ENCODE peak calls at places on chromosomes 4 and X, in ten cellular contexts. I, Q, N, J, Y, A, B, C, R and F are unnamed samples.

GRCh38 chr4:89551191-89551590 is 243.6 kb upstream of the GPRIN3 start:
- DNase-seq in I (no peak), Q (no peak), N (no peak), J (no peak), Y (no peak), A (no peak), B (no peak), C (no peak), R (no peak), F (no peak)

GRCh38 chr4:113587640-113588275 is 173.8 kb downstream of the CAMK2D start:
- DNase-seq in I (no peak), Q (no peak), N (no peak), J (no peak), Y (no peak), A (no peak), B (no peak), C (no peak), R (no peak), F (no peak)

GRCh38 chr4:111510535-111510934 is 634.7 kb upstream of the FAM241A start:
- DNase-seq in I (peak; percentile 74), Q (no peak), N (no peak), J (no peak), Y (no peak), A (no peak), B (peak; percentile 77), C (no peak), R (no peak), F (no peak)

GRCh38 chrX:47143894-47144625 is 442 bp downstream of the NDUFB11 start:
- DNase-seq in I (peak; percentile 16), Q (peak; percentile 61), N (peak; percentile 46), J (peak; percentile 4), Y (no peak), A (peak; percentile 57), B (no peak), C (no peak), R (no peak), F (peak; percentile 49)

GRCh38 chr4:89242864-89243740 is 64.5 kb downstream of the GPRIN3 start:
- DNase-seq in I (no peak), Q (no peak), N (no peak), J (no peak), Y (no peak), A (no peak), B (no peak), C (no peak), R (no peak), F (no peak)

GRCh38 chr4:3792813-3793212 is 26.6 kb downstream of the ADRA2C start:
- DNase-seq in I (no peak), Q (peak; percentile 13), N (no peak), J (no peak), Y (no peak), A (no peak), B (no peak), C (no peak), R (no peak), F (no peak)

GRCh38 chr4:166527500-166527899 is 654.5 kb downstream of the TLL1 start:
- DNase-seq in I (no peak), Q (no peak), N (no peak), J (no peak), Y (no peak), A (no peak), B (peak; percentile 39), C (no peak), R (no peak), F (no peak)

GRCh38 chrX:24081661-24082154 is 27.0 kb downstream of the EIF2S3 start:
- DNase-seq in I (peak; percentile 63), Q (no peak), N (peak; percentile 53), J (no peak), Y (no peak), A (no peak), B (peak; percentile 72), C (no peak), R (peak; percentile 49), F (no peak)

GRCh38 chr4:56821394-56822263 is at the start of gene SPINK2:
- DNase-seq in I (no peak), Q (peak; percentile 61), N (peak; percentile 81), J (no peak), Y (no peak), A (peak; percentile 46), B (peak; percentile 67), C (no peak), R (no peak), F (no peak)

GRCh38 chrX:40010550-40011364 is 87.0 kb downstream of the BCOR start:
- DNase-seq in I (no peak), Q (no peak), N (no peak), J (no peak), Y (no peak), A (no peak), B (no peak), C (no peak), R (no peak), F (no peak)

GRCh38 chrX:16807548-16807947 is 21.3 kb downstream of the TXLNG start:
- DNase-seq in I (peak; percentile 38), Q (no peak), N (no peak), J (no peak), Y (no peak), A (no peak), B (no peak), C (no peak), R (no peak), F (no peak)

GRCh38 chrX:74461384-74461783 is 40.1 kb downstream of the SLC16A2 start:
- DNase-seq in I (no peak), Q (no peak), N (no peak), J (no peak), Y (no peak), A (no peak), B (no peak), C (no peak), R (no peak), F (no peak)

GRCh38 chr4:75101906-75102888 is 169.3 kb downstream of the PARM1 start:
- DNase-seq in I (no peak), Q (no peak), N (peak; percentile 87), J (no peak), Y (no peak), A (peak; percentile 17), B (no peak), C (no peak), R (no peak), F (no peak)

GRCh38 chrX:68365356-68365755 is 67.9 kb downstream of the OPHN1 start:
- DNase-seq in I (peak; percentile 47), Q (no peak), N (no peak), J (no peak), Y (no peak), A (no peak), B (no peak), C (no peak), R (no peak), F (no peak)

GRCh38 chrX:46840946-46841740 is 4.3 kb downstream of the RP2 start:
- DNase-seq in I (no peak), Q (no peak), N (no peak), J (no peak), Y (no peak), A (no peak), B (no peak), C (no peak), R (no peak), F (no peak)

GRCh38 chrX:150753968-150754367 is 60.8 kb downstream of the MTMR1 start:
- DNase-seq in I (no peak), Q (no peak), N (no peak), J (no peak), Y (no peak), A (no peak), B (no peak), C (no peak), R (no peak), F (no peak)
- TF ChIP-seq CTCF in I (no peak), Q (no peak), N (no peak), J (no peak), Y (no peak), A (no peak), B (no peak), C (no peak), R (no peak), F (no peak)

DNA sequence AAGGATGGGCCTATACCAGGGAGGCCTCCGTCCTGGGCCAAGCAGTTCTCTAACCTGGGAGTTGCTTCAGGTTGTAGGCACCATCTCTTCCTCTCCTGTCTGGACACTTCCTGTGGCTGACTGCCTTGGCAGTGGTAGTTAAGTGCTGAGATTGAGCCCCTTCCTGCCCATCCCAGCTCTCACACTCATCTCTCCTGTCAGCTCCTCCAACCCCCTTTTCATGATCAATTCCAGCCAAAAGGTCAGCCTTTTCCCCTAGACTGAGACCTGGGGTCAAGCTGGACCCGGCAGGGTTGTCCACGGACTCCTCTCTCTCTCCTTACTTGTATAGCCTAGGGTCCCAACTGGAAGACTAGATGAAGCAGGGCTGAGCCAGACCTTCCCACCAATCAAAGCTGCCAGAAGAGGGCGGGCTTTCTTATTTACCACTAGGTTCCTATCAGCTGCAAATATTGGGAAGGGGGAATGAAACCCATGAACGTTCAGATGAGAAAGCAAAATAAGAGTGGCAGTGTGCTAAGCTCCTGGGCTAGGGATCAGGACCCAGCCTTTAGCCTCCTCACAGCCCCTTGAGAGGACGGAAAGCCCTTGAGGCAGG is 34.5 kb downstream of the KDM5C start:
- DNase-seq in I (no peak), Q (no peak), N (no peak), J (no peak), Y (no peak), A (no peak), B (no peak), C (no peak), R (no peak), F (no peak)
- TF ChIP-seq CTCF in I (peak; percentile 11), Q (peak; percentile 13), N (no peak), J (peak; percentile 28), Y (peak; percentile 20), A (no peak), B (peak; percentile 43), C (no peak), R (no peak), F (no peak)

GRCh38 chrX:111445485-111445884 is 33.5 kb upstream of the DCX start:
- DNase-seq in I (peak; percentile 32), Q (peak; percentile 5), N (peak; percentile 54), J (no peak), Y (no peak), A (peak; percentile 2), B (peak; percentile 62), C (no peak), R (no peak), F (no peak)

GRCh38 chrX:111444881-111445280 is 32.9 kb upstream of the DCX start:
- DNase-seq in I (no peak), Q (no peak), N (peak; percentile 48), J (no peak), Y (no peak), A (no peak), B (no peak), C (no peak), R (no peak), F (no peak)

GRCh38 chrX:111442791-111443190 is 30.8 kb upstream of the DCX start:
- DNase-seq in I (no peak), Q (no peak), N (no peak), J (no peak), Y (no peak), A (no peak), B (no peak), C (no peak), R (no peak), F (no peak)

GRCh38 chrX:111447298-111447697 is 35.3 kb upstream of the DCX start:
- DNase-seq in I (no peak), Q (no peak), N (peak; percentile 47), J (no peak), Y (no peak), A (peak; percentile 0), B (peak; percentile 22), C (no peak), R (no peak), F (no peak)
- TF ChIP-seq CTCF in I (peak; percentile 4), Q (peak; percentile 8), N (peak; percentile 49), J (no peak), Y (no peak), A (no peak), B (peak; percentile 36), C (no peak), R (no peak), F (peak; percentile 12)

GRCh38 chrX:81414630-81415029 is 212.7 kb downstream of the SH3BGRL start:
- DNase-seq in I (no peak), Q (no peak), N (no peak), J (no peak), Y (no peak), A (no peak), B (peak; percentile 38), C (no peak), R (no peak), F (no peak)
- TF ChIP-seq CTCF in I (peak; percentile 31), Q (peak; percentile 14), N (peak; percentile 9), J (no peak), Y (no peak), A (no peak), B (peak; percentile 50), C (no peak), R (no peak), F (no peak)